ENCODE peak calls at places on chromosomes 5 and 9, in seven cellular contexts. One of them, this sample, is unnamed.

GRCh38 chr9:99354104-99354503 is 132.0 kb downstream of the SEC61B start:
- DNase-seq in right lobe of liver: no peak
- DNase-seq in HCT116: no peak
- DNase-seq in heart left ventricle: no peak
- DNase-seq in cardiac muscle cell: no peak
- DNase-seq in lung: no peak
- DNase-seq in neuronal stem cell: no peak
- DNase-seq in this sample: no peak

GRCh38 chr5:151406322-151406947 is 41.0 kb upstream of the SLC36A1 start:
- DNase-seq in right lobe of liver: no peak
- DNase-seq in HCT116: peak
- DNase-seq in heart left ventricle: no peak
- DNase-seq in cardiac muscle cell: peak
- DNase-seq in lung: no peak
- DNase-seq in neuronal stem cell: no peak
- DNase-seq in this sample: no peak

GRCh38 chr5:14261856-14262611 is 118.9 kb downstream of the TRIO start:
- DNase-seq in right lobe of liver: no peak
- DNase-seq in HCT116: no peak
- DNase-seq in heart left ventricle: no peak
- DNase-seq in cardiac muscle cell: no peak
- DNase-seq in lung: no peak
- DNase-seq in neuronal stem cell: no peak
- DNase-seq in this sample: no peak

GRCh38 chr5:32572778-32573480 is 12.4 kb upstream of the SUB1 start:
- DNase-seq in right lobe of liver: no peak
- DNase-seq in HCT116: no peak
- DNase-seq in heart left ventricle: no peak
- DNase-seq in cardiac muscle cell: no peak
- DNase-seq in lung: no peak
- DNase-seq in neuronal stem cell: no peak
- DNase-seq in this sample: no peak

GRCh38 chr9:120904999-120905793 is 21.4 kb downstream of the TRAF1 start:
- DNase-seq in right lobe of liver: no peak
- DNase-seq in HCT116: no peak
- DNase-seq in heart left ventricle: no peak
- DNase-seq in cardiac muscle cell: no peak
- DNase-seq in lung: no peak
- DNase-seq in neuronal stem cell: no peak
- DNase-seq in this sample: no peak

GRCh38 chr5:60514152-60514551 is 185.8 kb downstream of the DEPDC1B start:
- DNase-seq in right lobe of liver: no peak
- DNase-seq in HCT116: no peak
- DNase-seq in heart left ventricle: no peak
- DNase-seq in cardiac muscle cell: no peak
- DNase-seq in lung: no peak
- DNase-seq in neuronal stem cell: no peak
- DNase-seq in this sample: no peak

GRCh38 chr9:134717793-134718645 is 76.4 kb downstream of the COL5A1 start:
- DNase-seq in right lobe of liver: no peak
- DNase-seq in HCT116: no peak
- DNase-seq in heart left ventricle: no peak
- DNase-seq in cardiac muscle cell: no peak
- DNase-seq in lung: no peak
- DNase-seq in neuronal stem cell: no peak
- DNase-seq in this sample: no peak

GRCh38 chr9:113343732-113344231 is 3.7 kb upstream of the WDR31 start:
- DNase-seq in right lobe of liver: peak
- DNase-seq in HCT116: no peak
- DNase-seq in heart left ventricle: peak
- DNase-seq in cardiac muscle cell: peak
- DNase-seq in lung: peak
- DNase-seq in neuronal stem cell: no peak
- DNase-seq in this sample: no peak

GRCh38 chr5:28862137-28862859 is 1823.9 kb upstream of the CDH9 start:
- DNase-seq in right lobe of liver: no peak
- DNase-seq in HCT116: no peak
- DNase-seq in heart left ventricle: no peak
- DNase-seq in cardiac muscle cell: no peak
- DNase-seq in lung: no peak
- DNase-seq in neuronal stem cell: no peak
- DNase-seq in this sample: no peak

GRCh38 chr9:131627326-131627845 is 82.1 kb downstream of the PRRT1B start:
- DNase-seq in right lobe of liver: no peak
- DNase-seq in HCT116: no peak
- DNase-seq in heart left ventricle: no peak
- DNase-seq in cardiac muscle cell: no peak
- DNase-seq in lung: no peak
- DNase-seq in neuronal stem cell: no peak
- DNase-seq in this sample: no peak

GRCh38 chr5:173395257-173395932 is 67.2 kb upstream of the STC2 start:
- DNase-seq in right lobe of liver: peak
- DNase-seq in HCT116: peak
- DNase-seq in heart left ventricle: no peak
- DNase-seq in cardiac muscle cell: peak
- DNase-seq in lung: no peak
- DNase-seq in neuronal stem cell: no peak
- DNase-seq in this sample: no peak

GRCh38 chr5:109705596-109705995 is 15.9 kb downstream of the MAN2A1 start:
- DNase-seq in right lobe of liver: no peak
- DNase-seq in HCT116: no peak
- DNase-seq in heart left ventricle: no peak
- DNase-seq in cardiac muscle cell: no peak
- DNase-seq in lung: no peak
- DNase-seq in neuronal stem cell: no peak
- DNase-seq in this sample: no peak

GRCh38 chr5:27598576-27598975 is 560.2 kb upstream of the CDH9 start:
- DNase-seq in right lobe of liver: no peak
- DNase-seq in HCT116: no peak
- DNase-seq in heart left ventricle: no peak
- DNase-seq in cardiac muscle cell: no peak
- DNase-seq in lung: no peak
- DNase-seq in neuronal stem cell: no peak
- DNase-seq in this sample: no peak

GRCh38 chr5:20972419-20972925 is 984.5 kb upstream of the CDH18 start:
- DNase-seq in right lobe of liver: no peak
- DNase-seq in HCT116: no peak
- DNase-seq in heart left ventricle: peak
- DNase-seq in cardiac muscle cell: peak
- DNase-seq in lung: peak
- DNase-seq in neuronal stem cell: no peak
- DNase-seq in this sample: peak

GRCh38 chr9:129077236-129077635 is 3.7 kb upstream of the DOLPP1 start:
- DNase-seq in right lobe of liver: peak
- DNase-seq in HCT116: no peak
- DNase-seq in heart left ventricle: no peak
- DNase-seq in cardiac muscle cell: no peak
- DNase-seq in lung: no peak
- DNase-seq in neuronal stem cell: no peak
- DNase-seq in this sample: no peak

DNA sequence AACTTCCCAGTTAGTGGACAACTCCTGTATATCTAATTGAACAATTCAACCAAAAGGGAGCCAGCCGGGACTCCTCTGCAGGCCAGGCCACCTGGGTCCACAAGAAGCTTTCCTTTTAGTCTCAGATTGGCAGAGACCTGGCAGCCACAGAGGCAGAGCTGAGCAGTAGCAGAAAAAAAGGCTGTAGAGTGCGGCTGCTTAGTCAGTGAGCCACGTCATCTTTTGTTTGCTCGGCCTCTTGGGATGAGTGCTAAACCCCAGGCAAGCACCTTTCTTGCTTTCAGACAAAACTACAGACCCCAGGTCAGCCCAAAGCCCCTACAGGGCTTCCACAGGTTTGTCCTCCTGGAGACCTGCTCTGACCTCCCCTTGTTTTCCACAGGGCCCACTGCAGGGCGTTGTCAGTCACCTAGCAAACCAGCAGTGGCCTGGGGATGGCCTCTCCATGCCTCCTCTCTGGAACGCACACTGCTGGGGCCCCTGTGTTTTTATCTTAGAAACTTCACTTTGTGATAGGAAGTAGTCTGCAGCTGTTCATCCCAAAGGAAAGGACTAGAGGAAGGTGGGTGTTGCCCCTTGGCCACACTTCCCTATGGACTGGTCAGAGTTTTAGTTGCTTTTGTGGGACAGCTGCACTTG is 49.9 kb downstream of the SHB start:
- DNase-seq in right lobe of liver: peak
- DNase-seq in HCT116: no peak
- DNase-seq in heart left ventricle: no peak
- DNase-seq in cardiac muscle cell: peak
- DNase-seq in lung: peak
- DNase-seq in neuronal stem cell: peak
- DNase-seq in this sample: no peak
- H3K27ac ChIP-seq in right lobe of liver: peak
- H3K27ac ChIP-seq in HCT116: no peak
- H3K27ac ChIP-seq in heart left ventricle: peak
- H3K27ac ChIP-seq in cardiac muscle cell: peak
- H3K27ac ChIP-seq in lung: no peak
- H3K27ac ChIP-seq in neuronal stem cell: peak
- H3K27ac ChIP-seq in this sample: peak

DNA sequence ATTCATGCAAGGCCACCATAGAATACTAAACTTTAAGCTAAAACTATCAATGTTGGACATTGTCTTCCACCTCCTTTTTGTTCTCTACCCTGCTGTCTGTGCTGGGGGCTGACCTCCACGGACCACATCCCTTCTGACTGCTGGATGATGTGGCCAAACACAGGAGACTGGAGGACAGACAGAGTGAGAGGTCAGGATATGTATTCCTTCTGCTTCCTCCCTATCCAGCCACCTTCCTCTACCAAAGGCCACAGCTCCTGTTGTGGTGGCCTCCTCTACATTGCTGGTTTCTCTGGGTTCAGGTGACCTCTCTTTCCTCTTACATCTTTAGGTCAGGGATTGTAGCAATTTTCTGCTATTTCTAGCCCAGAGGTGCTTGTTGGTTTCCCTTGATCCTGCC is 148.1 kb downstream of the ACTBL2 start:
- DNase-seq in right lobe of liver: no peak
- DNase-seq in HCT116: no peak
- DNase-seq in heart left ventricle: no peak
- DNase-seq in cardiac muscle cell: no peak
- DNase-seq in lung: no peak
- DNase-seq in neuronal stem cell: no peak
- DNase-seq in this sample: no peak
- H3K27ac ChIP-seq in right lobe of liver: no peak
- H3K27ac ChIP-seq in HCT116: no peak
- H3K27ac ChIP-seq in heart left ventricle: no peak
- H3K27ac ChIP-seq in cardiac muscle cell: no peak
- H3K27ac ChIP-seq in lung: no peak
- H3K27ac ChIP-seq in neuronal stem cell: no peak
- H3K27ac ChIP-seq in this sample: peak

GRCh38 chr5:43396762-43397304 is 15.4 kb downstream of the CCL28 start:
- DNase-seq in right lobe of liver: peak
- DNase-seq in HCT116: no peak
- DNase-seq in heart left ventricle: no peak
- DNase-seq in cardiac muscle cell: no peak
- DNase-seq in lung: peak
- DNase-seq in neuronal stem cell: no peak
- DNase-seq in this sample: no peak
- H3K27ac ChIP-seq in right lobe of liver: peak
- H3K27ac ChIP-seq in HCT116: no peak
- H3K27ac ChIP-seq in heart left ventricle: no peak
- H3K27ac ChIP-seq in cardiac muscle cell: no peak
- H3K27ac ChIP-seq in lung: no peak
- H3K27ac ChIP-seq in neuronal stem cell: no peak
- H3K27ac ChIP-seq in this sample: no peak

DNA sequence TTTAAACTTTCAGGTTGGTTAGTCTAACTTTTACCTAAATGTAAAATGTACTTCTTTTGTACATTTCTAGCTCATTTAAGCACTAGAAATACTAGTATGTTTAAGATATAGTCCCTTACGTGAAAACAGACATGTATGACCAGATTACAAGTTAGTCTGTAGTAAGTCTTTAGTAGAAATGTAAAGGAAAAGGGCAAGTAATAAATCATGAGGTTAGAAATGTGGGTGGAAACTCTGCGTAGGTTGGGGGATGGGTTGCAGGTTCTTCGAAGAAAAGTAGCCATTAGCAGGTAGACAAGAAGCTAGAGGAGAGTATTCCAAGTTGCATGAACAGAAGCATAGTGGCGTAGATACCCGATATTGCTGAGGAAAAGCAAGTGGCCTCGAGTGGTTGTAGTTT is 22.9 kb downstream of the RAD1 start:
- DNase-seq in right lobe of liver: no peak
- DNase-seq in HCT116: no peak
- DNase-seq in heart left ventricle: no peak
- DNase-seq in cardiac muscle cell: no peak
- DNase-seq in lung: no peak
- DNase-seq in neuronal stem cell: no peak
- DNase-seq in this sample: no peak
- H3K27ac ChIP-seq in right lobe of liver: no peak
- H3K27ac ChIP-seq in HCT116: no peak
- H3K27ac ChIP-seq in heart left ventricle: no peak
- H3K27ac ChIP-seq in cardiac muscle cell: no peak
- H3K27ac ChIP-seq in lung: no peak
- H3K27ac ChIP-seq in neuronal stem cell: no peak
- H3K27ac ChIP-seq in this sample: no peak